ENCODE peak calls at places on chromosomes 13 and 19, in five cellular contexts. N is A549, R is sigmoid colon, E is uterus, C is body of pancreas. K is an unnamed sample.

GRCh38 chr13:21458457-21458815 is 667 bp downstream of the ZDHHC20 start:
- DNase-seq in N (peak; percentile 33), R (no peak), C (peak; percentile 75), E (peak; percentile 23), K (peak; percentile 34)

GRCh38 chr13:89294115-89294867 is 1623.1 kb downstream of the SLITRK5 start:
- DNase-seq in N (no peak), C (no peak), R (no peak), E (no peak), K (no peak)

GRCh38 chr19:56133858-56134654 is 7.0 kb upstream of the ZNF444 start:
- DNase-seq in C (no peak), R (no peak), N (no peak), E (no peak), K (no peak)

GRCh38 chr19:48819366-48819816 is 8.6 kb upstream of the BCAT2 start:
- DNase-seq in C (peak; percentile 99), E (peak; percentile 85), N (no peak), R (peak; percentile 92), K (peak; percentile 80)

GRCh38 chr13:110195547-110196485 is 111.1 kb downstream of the COL4A1 start:
- DNase-seq in C (no peak), R (no peak), N (no peak), E (no peak), K (no peak)

GRCh38 chr13:99124695-99125334 is 75.8 kb upstream of the UBAC2 start:
- DNase-seq in R (no peak), C (no peak), N (peak; percentile 28), E (no peak), K (no peak)

GRCh38 chr13:34044041-34044440 is 226.1 kb downstream of the RFC3 start:
- DNase-seq in R (no peak), E (no peak), N (no peak), C (no peak), K (no peak)

GRCh38 chr13:51974485-51974884 is 36.8 kb downstream of the ATP7B start:
- DNase-seq in N (no peak), R (no peak), E (no peak), C (no peak), K (no peak)

DNA sequence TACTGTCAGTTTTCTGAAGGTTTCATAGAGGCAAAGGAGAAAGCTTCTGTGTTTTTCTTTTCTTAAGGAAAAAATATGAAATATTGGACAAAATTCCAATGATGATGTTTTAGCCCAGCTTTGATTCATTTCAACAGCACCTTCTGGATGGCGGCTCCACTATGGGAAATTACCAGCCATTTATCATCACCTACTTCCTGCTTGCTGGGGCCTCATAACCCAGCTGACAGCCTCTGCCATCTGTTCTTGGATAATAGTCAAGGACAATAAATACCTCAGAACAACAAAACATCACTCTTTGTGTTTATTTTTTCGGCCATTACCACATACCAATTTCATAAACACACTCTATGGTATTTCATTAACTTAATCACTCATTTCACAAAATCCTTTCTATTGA is 629.9 kb downstream of the LIG4 start:
- DNase-seq in N (no peak), E (no peak), R (no peak), C (peak; percentile 28), K (no peak)
- TF ChIP-seq CTCF in N (no peak), E (no peak), R (no peak), C (no peak), K (no peak)

GRCh38 chr19:37920591-37921450 is 13.8 kb downstream of the SIPA1L3 start:
- DNase-seq in N (no peak), C (peak; percentile 52), R (no peak), E (no peak), K (no peak)
- TF ChIP-seq POLR2A in N (no peak), C (no peak), R (no peak), E (no peak), K (no peak)

GRCh38 chr19:4303778-4304508 is 455 bp upstream of the FSD1 start:
- DNase-seq in N (no peak), E (no peak), R (no peak), C (no peak), K (no peak)
- H3K27ac ChIP-seq in N (no peak overlapping the region), E (no peak overlapping the region), R (no peak overlapping the region), C (no peak overlapping the region), K (no peak overlapping the region)

GRCh38 chr19:383922-384800 is 24.8 kb downstream of the C2CD4C start:
- DNase-seq in R (peak; percentile 65), C (peak; percentile 52), N (no peak), E (no peak), K (no peak)
- TF ChIP-seq CTCF in R (peak; percentile 43), C (peak; percentile 72), N (peak; percentile 22), E (peak; percentile 46), K (peak; percentile 74)

DNA sequence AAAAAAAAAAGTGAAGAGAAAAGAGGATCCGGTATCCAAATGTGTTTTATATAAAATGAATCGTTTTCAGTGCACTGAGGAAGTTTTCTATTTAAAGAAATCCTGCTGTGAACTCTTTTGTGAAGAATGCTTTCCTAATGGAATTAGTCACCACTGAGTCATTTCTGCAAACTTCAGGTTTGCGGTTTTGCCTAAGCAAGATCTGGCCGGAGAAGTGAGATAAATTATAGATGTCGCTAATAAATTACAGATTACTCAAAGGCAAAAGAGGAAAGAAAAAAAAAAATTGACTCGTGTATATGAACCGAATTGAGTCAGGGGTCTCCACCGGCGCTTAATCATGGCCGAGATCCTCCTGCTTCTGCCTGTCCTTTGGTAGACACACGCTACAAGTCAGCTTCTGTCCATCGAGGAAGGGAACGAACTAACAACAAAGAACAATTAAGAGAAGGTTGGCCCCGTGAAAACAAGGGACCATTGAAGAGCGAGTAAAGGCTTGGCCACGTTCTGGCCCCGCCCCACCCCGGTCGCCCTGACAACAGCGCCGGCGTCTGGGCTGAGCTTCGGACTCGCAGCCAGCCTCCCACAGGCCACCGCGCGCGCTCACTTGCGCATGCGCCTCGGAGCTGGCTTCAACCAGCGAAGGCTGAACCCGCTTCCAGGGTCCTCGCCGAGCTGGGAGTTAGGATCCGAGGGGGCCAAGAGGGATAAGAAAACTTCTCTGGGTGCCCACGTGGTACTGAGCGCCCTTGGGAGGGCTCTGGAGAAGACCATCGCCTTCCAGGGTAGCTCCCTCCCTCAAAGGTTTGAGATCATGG is 33.0 kb upstream of the MRI1 start:
- DNase-seq in E (peak; percentile 93), R (peak; percentile 97), C (peak; percentile 97), N (peak; percentile 86), K (peak; percentile 96)
- TF ChIP-seq POLR2A in E (peak; percentile 6), R (no peak), C (no peak), N (peak; percentile 68), K (peak; percentile 73)

DNA sequence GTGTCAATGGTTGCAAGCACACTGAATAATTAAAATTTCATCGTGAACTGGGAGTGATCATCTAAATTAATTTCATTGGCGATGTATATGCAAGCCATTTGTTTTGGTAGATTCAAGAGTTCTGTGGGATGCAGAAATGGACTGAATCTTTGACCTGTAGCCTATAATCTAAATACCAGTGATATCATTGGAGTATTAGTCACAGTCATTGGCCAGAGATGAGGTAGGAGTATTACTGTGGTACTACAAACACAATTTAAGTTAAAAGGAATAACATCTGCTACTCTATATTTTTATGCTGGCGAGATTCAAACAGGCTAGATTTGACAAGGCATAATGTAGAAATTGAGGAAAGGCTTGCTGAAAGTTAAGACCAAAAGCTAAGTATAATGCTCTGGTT is 14.0 kb downstream of the FRY start:
- DNase-seq in C (no peak), R (no peak), N (no peak), E (no peak), K (no peak)
- H3K27ac ChIP-seq in C (no peak overlapping the region), R (no peak overlapping the region), N (no peak overlapping the region), E (peak overlapping the region; percentile 71), K (no peak overlapping the region)

GRCh38 chr19:53537523-53538377 is at the start of gene ZNF331:
- DNase-seq in N (peak; percentile 60), E (peak; percentile 69), C (peak; percentile 83), R (peak; percentile 94), K (peak; percentile 83)
- TF ChIP-seq CTCF in N (no peak), E (no peak), C (peak; percentile 62), R (peak; percentile 68), K (peak; percentile 51)

DNA sequence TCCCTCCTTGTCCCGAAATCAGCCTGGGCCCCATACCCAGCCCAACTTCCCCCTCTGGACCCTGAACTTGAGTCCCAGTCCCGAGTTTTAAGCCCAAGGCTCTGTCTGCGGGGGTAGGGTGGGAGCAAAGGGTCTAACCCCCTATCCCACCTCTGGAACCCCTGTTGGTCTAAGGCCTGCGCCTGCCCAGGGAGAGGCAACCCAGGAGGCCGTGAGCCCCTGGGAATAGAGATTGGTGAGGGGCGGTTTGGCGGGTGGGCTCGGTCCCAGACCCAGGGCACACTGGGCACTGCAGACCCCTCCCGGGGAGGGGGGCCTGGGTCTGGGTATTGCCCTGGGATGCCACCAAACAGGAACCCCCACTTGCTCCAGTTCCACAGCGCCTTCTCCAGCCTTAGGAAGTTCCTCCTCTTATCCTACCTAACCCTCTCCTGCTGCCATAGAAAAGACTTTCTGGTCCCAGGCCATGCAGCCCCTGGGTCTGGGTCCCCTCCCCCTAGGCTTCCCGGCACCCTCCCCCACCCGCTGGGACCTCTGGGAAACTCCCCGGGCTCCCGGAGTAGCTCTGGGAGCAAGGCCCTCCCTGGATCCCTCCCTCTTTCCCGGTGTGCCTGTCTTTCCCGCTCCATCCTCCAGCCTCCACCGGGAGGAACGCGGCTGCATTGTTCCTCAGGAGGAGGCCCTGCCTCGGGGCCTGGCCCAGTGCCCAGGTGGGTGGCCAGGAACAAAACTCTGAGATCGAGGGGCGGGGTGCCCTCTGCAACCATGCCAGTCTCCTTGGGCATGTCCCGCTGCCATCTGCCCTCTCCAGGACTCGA is 33.6 kb upstream of the NANOS3 start:
- DNase-seq in N (no peak), R (peak; percentile 86), C (peak; percentile 57), E (peak; percentile 75), K (peak; percentile 77)
- TF ChIP-seq POLR2A in N (no peak), R (no peak), C (no peak), E (no peak), K (no peak)

DNA sequence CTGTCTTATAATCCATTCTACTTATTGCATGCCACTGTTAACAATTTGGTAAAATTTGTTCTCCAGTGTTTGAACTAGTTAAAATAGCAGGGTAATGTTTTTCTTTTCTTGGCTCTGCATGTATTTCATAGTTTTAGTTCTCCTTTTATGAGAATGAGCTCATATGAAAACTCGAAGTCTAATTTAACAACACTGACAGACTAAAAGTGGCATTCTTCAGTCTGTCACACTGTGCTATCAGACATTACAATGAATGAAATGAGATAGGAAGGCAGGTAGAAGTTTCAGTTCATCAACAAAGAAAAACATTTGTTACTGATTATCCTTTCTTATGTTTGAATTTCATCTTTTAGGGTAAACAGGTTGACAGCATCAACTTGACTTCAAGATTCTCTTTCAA is 10.1 kb downstream of the SPRYD7 start:
- DNase-seq in N (no peak), E (no peak), R (no peak), C (no peak), K (no peak)
- H3K27ac ChIP-seq in N (no peak overlapping the region), E (no peak overlapping the region), R (no peak overlapping the region), C (no peak overlapping the region), K (no peak overlapping the region)